ENCODE peak calls at places on chromosomes 12 and 14, in five cellular contexts. One of them, this sample, is unnamed.

GRCh38 chr12:18139989-18140596 is 50.1 kb upstream of the RERGL start:
- DNase-seq in NCI-H2171 treated with DMSO at 0.1 percent for 48 hours: no peak
- DNase-seq in GM12891: no peak
- DNase-seq in HCT116: no peak
- DNase-seq in activated B cell treated with CpG ODN at 0.5 μM for 24 hours: no peak
- DNase-seq in this sample: peak

GRCh38 chr12:88052686-88053085 is 23.5 kb upstream of the C12orf50 start:
- DNase-seq in GM12891: no peak
- DNase-seq in NCI-H2171 treated with DMSO at 0.1 percent for 48 hours: peak
- DNase-seq in HCT116: peak
- DNase-seq in activated B cell treated with CpG ODN at 0.5 μM for 24 hours: no peak
- DNase-seq in this sample: peak

GRCh38 chr12:13834241-13834640 is 147.2 kb downstream of the GRIN2B start:
- DNase-seq in GM12891: no peak
- DNase-seq in HCT116: no peak
- DNase-seq in activated B cell treated with CpG ODN at 0.5 μM for 24 hours: no peak
- DNase-seq in NCI-H2171 treated with DMSO at 0.1 percent for 48 hours: no peak
- DNase-seq in this sample: no peak

GRCh38 chr14:69701857-69702256 is 65.1 kb upstream of the SRSF5 start:
- DNase-seq in GM12891: no peak
- DNase-seq in NCI-H2171 treated with DMSO at 0.1 percent for 48 hours: no peak
- DNase-seq in activated B cell treated with CpG ODN at 0.5 μM for 24 hours: no peak
- DNase-seq in HCT116: no peak
- DNase-seq in this sample: peak

GRCh38 chr12:122031342-122032216 is 9.9 kb downstream of the BCL7A start:
- DNase-seq in HCT116: no peak
- DNase-seq in activated B cell treated with CpG ODN at 0.5 μM for 24 hours: peak
- DNase-seq in GM12891: no peak
- DNase-seq in NCI-H2171 treated with DMSO at 0.1 percent for 48 hours: peak
- DNase-seq in this sample: no peak

GRCh38 chr12:127389923-127390322 is 877.0 kb upstream of the TMEM132C start:
- DNase-seq in activated B cell treated with CpG ODN at 0.5 μM for 24 hours: no peak
- DNase-seq in GM12891: no peak
- DNase-seq in HCT116: no peak
- DNase-seq in NCI-H2171 treated with DMSO at 0.1 percent for 48 hours: no peak
- DNase-seq in this sample: no peak

GRCh38 chr12:4114986-4115385 is 158.6 kb upstream of the CCND2 start:
- DNase-seq in activated B cell treated with CpG ODN at 0.5 μM for 24 hours: no peak
- DNase-seq in HCT116: no peak
- DNase-seq in GM12891: no peak
- DNase-seq in NCI-H2171 treated with DMSO at 0.1 percent for 48 hours: no peak
- DNase-seq in this sample: no peak

GRCh38 chr12:64627781-64628180 is 17.5 kb downstream of the RASSF3 start:
- DNase-seq in activated B cell treated with CpG ODN at 0.5 μM for 24 hours: no peak
- DNase-seq in HCT116: no peak
- DNase-seq in GM12891: no peak
- DNase-seq in NCI-H2171 treated with DMSO at 0.1 percent for 48 hours: no peak
- DNase-seq in this sample: no peak

GRCh38 chr12:23771230-23771949 is 178.1 kb downstream of the SOX5 start:
- DNase-seq in activated B cell treated with CpG ODN at 0.5 μM for 24 hours: no peak
- DNase-seq in GM12891: no peak
- DNase-seq in NCI-H2171 treated with DMSO at 0.1 percent for 48 hours: no peak
- DNase-seq in HCT116: no peak
- DNase-seq in this sample: no peak

GRCh38 chr12:68453876-68454275 is 121.7 kb upstream of the MDM1 start:
- DNase-seq in NCI-H2171 treated with DMSO at 0.1 percent for 48 hours: no peak
- DNase-seq in GM12891: no peak
- DNase-seq in activated B cell treated with CpG ODN at 0.5 μM for 24 hours: no peak
- DNase-seq in HCT116: no peak
- DNase-seq in this sample: no peak

GRCh38 chr12:143964-144649 is 69.8 kb downstream of the SLC6A12 start:
- DNase-seq in GM12891: no peak
- DNase-seq in activated B cell treated with CpG ODN at 0.5 μM for 24 hours: no peak
- DNase-seq in HCT116: no peak
- DNase-seq in NCI-H2171 treated with DMSO at 0.1 percent for 48 hours: peak
- DNase-seq in this sample: no peak

GRCh38 chr12:89183985-89184435 is 168.3 kb downstream of the DUSP6 start:
- DNase-seq in GM12891: no peak
- DNase-seq in activated B cell treated with CpG ODN at 0.5 μM for 24 hours: no peak
- DNase-seq in HCT116: no peak
- DNase-seq in NCI-H2171 treated with DMSO at 0.1 percent for 48 hours: no peak
- DNase-seq in this sample: no peak